ENCODE peak calls at places on chromosomes 1 and 21, in five cellular contexts. P, A, X, G and J are unnamed samples.
A peak's percentile ranks its signal among the peaks of the same experiment; 100 is the strongest.

GRCh38 chr21:37631319-37632117 is 264.9 kb downstream of the DYRK1A start:
- DNase-seq in P (no peak), A (no peak), X (no peak), G (peak; percentile 76), J (no peak)

GRCh38 chr21:31710586-31710985 is 21.3 kb downstream of the SCAF4 start:
- DNase-seq in P (no peak), A (peak; percentile 82), X (no peak), G (no peak), J (no peak)

GRCh38 chr1:110114784-110115183 is 2.5 kb downstream of the UBL4B start:
- DNase-seq in P (no peak), A (no peak), X (no peak), G (no peak), J (no peak)

GRCh38 chr1:36157973-36158826 is 2.2 kb downstream of the MAP7D1 start:
- DNase-seq in P (no peak), A (no peak), X (no peak), G (no peak), J (no peak)

GRCh38 chr1:150572918-150573647 is 6.3 kb downstream of the MCL1 start:
- DNase-seq in P (no peak), A (no peak), X (no peak), G (no peak), J (no peak)

GRCh38 chr1:95974586-95974985 is 740.6 kb downstream of the RWDD3 start:
- DNase-seq in P (no peak), A (peak; percentile 3), X (no peak), G (no peak), J (no peak)

GRCh38 chr1:224851850-224852261 is 77.6 kb upstream of the DNAH14 start:
- DNase-seq in P (no peak), A (no peak), X (no peak), G (no peak), J (no peak)

GRCh38 chr1:2411801-2412394 is 466 bp downstream of the PEX10 start:
- DNase-seq in P (no peak), A (no peak), X (no peak), G (no peak), J (peak; percentile 89)

GRCh38 chr1:16300436-16300835 is 51.8 kb downstream of the FBXO42 start:
- DNase-seq in P (no peak), A (no peak), X (no peak), G (no peak), J (no peak)

GRCh38 chr1:54396280-54396903 is 9.8 kb downstream of the SSBP3 start:
- DNase-seq in P (no peak), A (no peak), X (no peak), G (no peak), J (no peak)

GRCh38 chr1:234149217-234149616 is 224.0 kb upstream of the COA6 start:
- DNase-seq in P (no peak), A (peak; percentile 75), X (no peak), G (no peak), J (no peak)

GRCh38 chr1:223095870-223096269 is 47.2 kb downstream of the TLR5 start:
- DNase-seq in P (no peak), A (no peak), X (no peak), G (no peak), J (no peak)
- TF ChIP-seq MXI1 in P (no peak), A (no peak), X (no peak), G (no peak), J (no peak)

GRCh38 chr1:219296430-219296850 is 122.8 kb downstream of the LYPLAL1 start:
- DNase-seq in P (no peak), A (peak; percentile 68), X (no peak), G (no peak), J (no peak)
- TF ChIP-seq MXI1 in P (no peak), A (no peak), X (no peak), G (no peak), J (no peak)

GRCh38 chr1:159938221-159938852 is 7.1 kb downstream of the IGSF9 start:
- DNase-seq in P (no peak), A (no peak), X (no peak), G (no peak), J (no peak)

GRCh38 chr1:159938905-159939587 is 6.4 kb downstream of the IGSF9 start:
- DNase-seq in P (no peak), A (no peak), X (no peak), G (no peak), J (no peak)

GRCh38 chr1:159940006-159940620 is 5.3 kb downstream of the IGSF9 start:
- DNase-seq in P (no peak), A (no peak), X (no peak), G (no peak), J (no peak)

GRCh38 chr1:159941139-159941866 is 4.1 kb downstream of the IGSF9 start:
- DNase-seq in P (no peak), A (no peak), X (no peak), G (no peak), J (no peak)

DNA sequence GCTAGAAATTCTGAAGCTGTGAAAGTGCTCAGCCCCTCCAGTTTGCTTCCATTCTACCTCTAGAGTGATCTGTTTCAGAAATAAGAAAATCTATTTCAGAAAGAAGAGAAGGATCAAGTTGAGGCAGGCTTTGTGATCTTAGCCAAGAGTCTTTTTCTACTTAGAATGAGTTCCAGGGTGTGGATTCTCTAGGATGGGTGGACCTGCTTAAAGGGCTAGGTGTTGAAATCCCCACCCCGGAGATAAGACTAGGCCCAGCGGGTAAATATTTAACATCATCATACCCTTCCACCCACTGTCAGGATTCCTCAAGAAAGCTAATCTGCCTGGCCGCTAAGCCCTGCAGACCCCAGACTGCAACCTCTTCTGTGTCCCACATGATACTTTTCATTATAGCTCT is 5.8 kb downstream of the IGSF9 start:
- DNase-seq in P (no peak), A (no peak), X (no peak), G (no peak), J (no peak)
- TF ChIP-seq MXI1 in P (no peak), A (no peak), X (no peak), G (no peak), J (no peak)

GRCh38 chr1:208526726-208527125 is 282.5 kb upstream of the PLXNA2 start:
- DNase-seq in P (no peak), A (no peak), X (no peak), G (no peak), J (no peak)
- TF ChIP-seq MXI1 in P (no peak), A (no peak), X (no peak), G (no peak), J (no peak)

GRCh38 chr1:28170036-28170596 is 6.4 kb downstream of the PTAFR start:
- DNase-seq in P (peak; percentile 73), A (no peak), X (no peak), G (no peak), J (no peak)

GRCh38 chr1:28173980-28174297 is 2.6 kb downstream of the PTAFR start:
- DNase-seq in P (no peak), A (peak; percentile 67), X (peak; percentile 87), G (no peak), J (no peak)

GRCh38 chr1:28173151-28173979 is 3.1 kb downstream of the PTAFR start:
- DNase-seq in P (peak; percentile 59), A (peak; percentile 34), X (no peak), G (no peak), J (peak; percentile 63)

GRCh38 chr1:28171246-28171645 is 5.2 kb downstream of the PTAFR start:
- DNase-seq in P (no peak), A (no peak), X (no peak), G (no peak), J (no peak)

GRCh38 chr1:28172690-28173150 is 3.8 kb downstream of the PTAFR start:
- DNase-seq in P (peak; percentile 41), A (no peak), X (peak; percentile 48), G (peak; percentile 98), J (no peak)
- TF ChIP-seq MXI1 in P (no peak), A (no peak), X (no peak), G (peak; percentile 66), J (no peak)

DNA sequence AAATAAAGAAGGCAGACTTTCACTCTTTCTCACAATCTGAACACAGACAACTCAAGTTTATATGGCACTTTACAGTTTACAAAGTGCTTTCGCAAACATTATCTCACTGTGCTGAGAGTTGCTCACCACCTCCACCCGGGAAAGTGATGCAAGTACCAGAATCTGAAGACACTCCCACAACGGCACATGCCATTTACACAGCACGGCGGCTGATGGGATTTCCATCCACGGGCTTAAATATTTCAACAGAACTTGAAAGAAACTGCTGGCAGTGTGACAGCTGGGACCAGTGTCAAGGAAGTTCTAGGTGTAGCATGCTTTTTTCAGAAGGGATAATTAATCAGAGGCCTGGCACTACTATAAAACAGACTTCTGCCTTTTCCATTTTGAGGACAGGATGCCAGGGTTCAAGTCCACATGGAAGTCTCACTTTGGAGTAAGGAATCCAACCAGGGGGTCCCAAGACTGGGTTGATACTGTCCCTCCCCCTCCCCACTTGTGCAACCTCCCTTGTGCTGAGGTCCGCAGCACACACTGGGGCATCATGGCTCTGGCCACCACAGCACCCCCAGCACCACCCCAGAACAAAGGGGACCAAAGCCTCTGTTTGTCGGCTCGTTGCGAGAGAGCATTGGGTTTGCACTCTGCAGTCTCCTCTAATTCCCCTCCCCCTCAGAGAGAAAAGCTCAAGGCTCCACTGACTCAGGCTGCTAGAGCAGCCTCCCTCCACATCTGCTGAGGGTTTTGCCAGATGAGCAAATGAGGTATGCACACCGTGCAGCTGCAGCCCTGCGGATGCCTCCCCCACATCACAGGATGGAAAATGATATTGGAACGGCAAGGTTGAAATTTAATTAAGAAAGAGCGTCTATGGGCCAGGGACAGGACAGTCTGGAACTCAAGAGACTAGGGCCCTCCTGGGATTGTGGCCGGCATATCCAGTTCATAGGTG is 154.9 kb downstream of the TGFBR3 start:
- DNase-seq in P (no peak), A (peak; percentile 75), X (no peak), G (no peak), J (peak; percentile 58)
- TF ChIP-seq MXI1 in P (no peak), A (no peak), X (no peak), G (no peak), J (no peak)